ENCODE peak calls at places on chromosomes 11 and 22, in nine cellular contexts. N is heart left ventricle; C is iPS DF 6.9; F is A549; Q is astrocyte; K is left ventricle myocardium inferior; O is IMR-90; H is CD4-positive, alpha-beta T cell; X is NT2/D1. E is an unnamed sample. For H3K9me3, the result is how much of the 10 kb centered on the place peaks cover.

GRCh38 chr11:122202951-122203456 is 87.0 kb upstream of the BLID start:
- DNase-seq in Q (peak), H (no peak), K (peak), O (peak), N (peak), F (peak), X (peak), C (no peak), E (peak)

GRCh38 chr11:129372609-129373488 is 2.8 kb upstream of the BARX2 start:
- DNase-seq in K (no peak), H (no peak), F (no peak), X (no peak), N (no peak), C (no peak), O (no peak), Q (no peak), E (no peak)

GRCh38 chr22:24696551-24697001 is 77.9 kb downstream of the PIWIL3 start:
- DNase-seq in X (no peak), F (no peak), Q (no peak), H (no peak), C (no peak), K (no peak), O (no peak), N (peak), E (no peak)

GRCh38 chr22:39142088-39142667 is 10.3 kb downstream of the CBX7 start:
- DNase-seq in O (no peak), F (no peak), H (no peak), N (no peak), Q (no peak), K (no peak), X (no peak), C (no peak), E (no peak)

GRCh38 chr11:69791266-69791665 is 16.1 kb upstream of the FGF4 start:
- DNase-seq in F (no peak), O (peak), Q (peak), H (no peak), X (no peak), N (no peak), C (no peak), K (no peak), E (no peak)

GRCh38 chr22:37669586-37669985 is 5.8 kb upstream of the LGALS1 start:
- DNase-seq in F (no peak), H (no peak), Q (peak), X (no peak), N (no peak), O (peak), C (no peak), K (no peak), E (no peak)

GRCh38 chr11:72135891-72136676 is 559 bp downstream of the FOLR3 start:
- DNase-seq in H (no peak), O (peak), C (no peak), F (no peak), X (no peak), K (no peak), N (no peak), Q (peak), E (no peak)

GRCh38 chr22:39123811-39124668 is 27.0 kb downstream of the APOBEC3H start:
- DNase-seq in N (no peak), O (no peak), H (no peak), X (no peak), C (no peak), K (no peak), F (no peak), Q (no peak), E (no peak)

GRCh38 chr11:131767421-131767820 is 397.0 kb downstream of the NTM start:
- DNase-seq in N (no peak), K (no peak), C (no peak), F (no peak), X (no peak), H (no peak), Q (peak), O (peak), E (no peak)

GRCh38 chr22:28891156-28891733 is 7.9 kb downstream of the ZNRF3 start:
- DNase-seq in F (no peak), K (no peak), X (no peak), H (no peak), N (no peak), O (no peak), C (no peak), Q (no peak), E (peak)

GRCh38 chr11:62999649-63000048 is 14.9 kb upstream of the SLC22A6 start:
- DNase-seq in H (no peak), C (no peak), O (no peak), K (no peak), Q (no peak), F (no peak), N (no peak), X (no peak), E (no peak)

GRCh38 chr11:1573077-1573846 is 1.2 kb upstream of the DUSP8 start:
- DNase-seq in O (no peak), C (no peak), N (no peak), Q (no peak), K (no peak), X (no peak), H (no peak), F (peak), E (no peak)

GRCh38 chr11:68314203-68314885 is 2.0 kb downstream of the LRP5 start:
- DNase-seq in X (no peak), C (no peak), Q (no peak), F (peak), H (no peak), O (no peak), K (no peak), N (no peak), E (no peak)

GRCh38 chr11:72719144-72719543 is 33.1 kb downstream of the ARAP1 start:
- DNase-seq in C (no peak), X (no peak), F (no peak), Q (peak), K (peak), O (peak), H (no peak), N (peak), E (no peak)

GRCh38 chr22:50206599-50206998 is 5.8 kb downstream of the SELENOO start:
- DNase-seq in X (peak), N (peak), C (no peak), Q (no peak), F (peak), K (peak), O (peak), H (no peak), E (peak)

GRCh38 chr11:118615282-118615979 is 8.0 kb downstream of the PHLDB1 start:
- DNase-seq in K (no peak), X (peak), F (no peak), Q (peak), H (no peak), C (peak), O (no peak), N (no peak), E (no peak)

GRCh38 chr11:63919267-63920125 is 2.5 kb upstream of the RCOR2 start:
- DNase-seq in Q (no peak), K (peak), X (peak), H (no peak), O (no peak), N (peak), C (no peak), F (no peak), E (peak)

GRCh38 chr11:134497586-134497985 is 85.5 kb upstream of the B3GAT1 start:
- DNase-seq in H (no peak), F (no peak), K (no peak), N (no peak), O (no peak), C (no peak), X (no peak), Q (no peak), E (no peak)
- H3K9me3 ChIP-seq in H (under half), F (under half), K (under half), N (under half), O (under half), C (under half), X (under half), Q (under half), E (under half)

GRCh38 chr22:48513446-48513845 is 1314.2 kb downstream of the BRD1 start:
- DNase-seq in Q (no peak), K (no peak), C (no peak), N (no peak), F (no peak), O (no peak), X (no peak), H (no peak), E (no peak)
- H3K9me3 ChIP-seq in Q (under half), K (under half), C (under half), N (under half), F (under half), O (half or more), X (under half), H (under half), E (under half)

DNA sequence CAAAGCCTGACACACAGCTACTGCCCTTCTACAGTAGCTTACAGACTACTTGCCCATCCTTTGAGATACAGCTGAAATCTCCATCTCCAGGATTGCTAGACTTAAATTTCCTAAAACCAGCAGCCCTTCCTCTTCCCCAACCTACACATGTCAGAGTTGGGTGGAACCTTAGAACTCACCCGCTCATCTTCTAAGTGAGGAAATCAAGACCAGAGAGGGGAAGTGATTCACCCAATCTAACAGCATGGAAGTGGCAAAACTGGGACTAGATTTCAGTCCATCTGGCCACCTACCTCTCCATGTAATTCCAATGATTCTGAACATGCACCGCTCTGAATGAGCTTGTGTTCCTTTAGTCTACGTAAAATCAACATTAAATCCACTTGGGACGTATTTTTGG is 998 bp upstream of the TMEM86A start:
- DNase-seq in H (no peak), C (no peak), X (no peak), F (no peak), O (no peak), Q (no peak), K (no peak), N (no peak), E (no peak)
- H3K9me3 ChIP-seq in H (under half), C (under half), X (under half), F (under half), O (under half), Q (under half), K (under half), N (under half), E (under half)

DNA sequence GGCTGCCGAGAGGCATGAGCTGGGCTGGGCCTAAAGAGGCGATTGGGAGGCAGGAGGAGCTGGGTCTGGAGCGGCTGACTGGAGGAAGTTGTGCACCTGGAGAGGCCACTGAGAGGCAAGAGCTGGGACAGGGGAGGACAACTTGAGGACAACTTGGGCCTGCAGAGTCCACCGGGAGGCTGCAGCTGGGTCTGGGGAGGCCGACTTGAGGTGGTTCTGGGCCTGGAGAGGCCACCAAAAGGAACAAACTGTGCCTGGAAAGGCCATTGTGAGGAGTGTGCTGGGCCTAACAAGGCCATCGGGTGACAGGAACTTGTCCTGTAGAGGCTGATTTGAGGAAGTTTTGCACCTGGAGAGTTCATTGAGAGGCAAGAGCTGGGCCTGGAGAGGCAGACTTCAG is 41.5 kb downstream of the OR4C45 start:
- DNase-seq in K (no peak), H (no peak), C (no peak), X (no peak), N (no peak), F (no peak), O (no peak), Q (no peak), E (no peak)
- H3K9me3 ChIP-seq in K (under half), H (under half), C (under half), X (half or more), N (under half), F (under half), O (half or more), Q (under half), E (under half)

GRCh38 chr11:100004541-100004940 is 682.5 kb upstream of the ARHGAP42 start:
- DNase-seq in K (no peak), X (no peak), C (no peak), Q (no peak), O (no peak), N (no peak), F (no peak), H (no peak), E (no peak)
- H3K9me3 ChIP-seq in K (under half), X (under half), C (under half), Q (under half), O (under half), N (under half), F (under half), H (under half), E (under half)

DNA sequence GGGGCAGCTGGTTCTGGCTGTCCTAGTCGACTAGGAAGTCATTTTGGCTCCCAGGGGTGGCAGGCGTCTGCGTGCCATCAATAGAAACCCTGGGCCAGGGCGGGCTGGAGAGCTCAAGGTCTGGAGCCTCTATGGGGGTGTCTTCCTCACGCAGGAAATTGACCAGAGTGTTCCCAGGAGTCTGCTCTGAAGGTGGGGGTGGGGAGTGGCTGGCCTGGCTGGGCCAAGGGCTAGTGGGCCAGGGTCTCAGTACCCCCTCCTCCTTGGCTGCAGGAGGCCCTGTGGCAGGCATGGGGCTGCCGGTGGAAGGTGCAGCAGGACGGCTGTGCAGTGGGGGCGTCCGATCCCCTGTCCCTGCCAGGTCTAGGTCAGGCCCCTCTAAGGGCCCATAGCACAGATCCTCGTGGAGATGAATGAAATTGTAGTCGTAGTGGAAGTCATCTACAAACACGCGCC is 64.6 kb downstream of the ARFGAP3 start:
- DNase-seq in N (no peak), C (no peak), H (no peak), Q (no peak), F (no peak), O (no peak), X (no peak), K (no peak), E (no peak)
- H3K9me3 ChIP-seq in N (under half), C (under half), H (under half), Q (under half), F (under half), O (under half), X (under half), K (under half), E (under half)

DNA sequence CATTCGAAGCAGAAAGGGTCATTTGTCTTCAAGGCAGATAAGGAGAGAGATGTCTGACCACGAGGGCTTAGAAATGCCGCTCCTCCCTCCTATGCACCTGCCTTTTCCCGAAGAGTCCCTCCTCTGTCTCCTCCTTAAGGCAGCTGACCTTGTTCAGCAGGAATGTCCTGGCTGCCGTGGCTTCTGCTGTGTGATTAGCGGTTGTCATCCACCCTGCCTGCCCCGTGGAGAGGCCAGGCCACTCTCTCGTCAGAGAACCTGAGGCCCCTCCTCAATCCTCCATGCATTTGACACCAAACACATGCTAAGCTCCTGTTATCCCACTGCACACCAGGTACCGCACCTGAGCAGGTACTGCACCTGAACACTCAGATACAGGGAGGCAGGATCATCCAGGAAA is 834.6 kb downstream of the TBC1D22A start:
- DNase-seq in F (no peak), N (no peak), H (no peak), K (no peak), C (no peak), Q (no peak), O (no peak), X (no peak), E (no peak)
- H3K9me3 ChIP-seq in F (under half), N (under half), H (under half), K (under half), C (under half), Q (under half), O (under half), X (under half), E (under half)

GRCh38 chr22:48715511-48715910 is 1112.2 kb downstream of the BRD1 start:
- DNase-seq in X (no peak), N (no peak), K (no peak), Q (no peak), F (no peak), C (no peak), O (no peak), H (no peak), E (no peak)
- H3K9me3 ChIP-seq in X (under half), N (under half), K (under half), Q (under half), F (under half), C (under half), O (half or more), H (under half), E (under half)

DNA sequence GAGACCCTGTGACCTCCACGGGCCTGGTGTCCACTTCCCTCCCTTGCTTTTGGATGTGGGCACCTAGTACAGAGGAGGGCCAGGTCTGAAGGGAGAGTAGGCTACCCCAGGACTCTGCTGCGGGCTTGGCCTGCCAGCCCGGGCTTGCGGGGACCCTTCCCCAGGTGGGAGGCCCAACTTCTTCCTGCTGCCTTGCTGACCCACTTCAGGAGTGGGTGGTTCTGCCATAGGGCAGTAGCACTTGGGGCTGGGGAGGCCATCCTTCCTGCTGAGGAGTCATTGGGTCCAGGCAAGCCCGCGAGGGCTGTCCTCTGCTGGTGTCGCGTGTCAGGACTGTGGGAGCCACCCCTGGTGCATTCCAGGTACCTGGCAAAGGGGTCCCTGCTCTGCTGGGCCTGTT is 1250.0 kb downstream of the BRD1 start:
- DNase-seq in C (no peak), O (no peak), X (no peak), H (no peak), N (peak), Q (no peak), K (no peak), F (no peak), E (no peak)
- H3K9me3 ChIP-seq in C (under half), O (under half), X (under half), H (under half), N (under half), Q (under half), K (under half), F (under half), E (under half)

E was measured in BE2C.